ENCODE peak calls at places on chromosomes 7 and 10, in four cellular contexts. M is endothelial cell, R is fibroblast of lung, N is astrocyte of the spinal cord. W is an unnamed sample.

GRCh38 chr7:4175346-4175973 is 506.6 kb upstream of the FOXK1 start:
- DNase-seq in M (no peak), R (no peak), N (no peak), W (no peak)

GRCh38 chr7:1560620-1561031 is 4.6 kb upstream of the TMEM184A start:
- DNase-seq in M (no peak), R (no peak), N (no peak), W (no peak)

GRCh38 chr7:76066716-76067503 is 19.0 kb downstream of the MDH2 start:
- DNase-seq in M (no peak), R (no peak), N (no peak), W (no peak)

GRCh38 chr7:37713613-37714012 is 30.0 kb downstream of the GPR141 start:
- DNase-seq in M (no peak), R (no peak), N (no peak), W (no peak)

GRCh38 chr10:1467450-1467849 is 269.9 kb downstream of the ADARB2 start:
- DNase-seq in M (no peak), R (no peak), N (no peak), W (no peak)

GRCh38 chr7:6248581-6248980 is 23.8 kb downstream of the CYTH3 start:
- DNase-seq in M (no peak), R (peak), N (no peak), W (no peak)

GRCh38 chr10:30902621-30903396 is 128.9 kb downstream of the ZNF438 start:
- DNase-seq in M (no peak), R (no peak), N (no peak), W (no peak)

GRCh38 chr10:9427208-9427607 is 1372.7 kb downstream of the GATA3 start:
- DNase-seq in M (no peak), R (no peak), N (no peak), W (no peak)

GRCh38 chr7:78649976-78650375 is 803.5 kb downstream of the MAGI2 start:
- DNase-seq in M (no peak), R (no peak), N (no peak), W (no peak)

GRCh38 chr10:79046991-79047874 is 21.5 kb upstream of the ZMIZ1 start:
- DNase-seq in M (no peak), R (no peak), N (no peak), W (no peak)

GRCh38 chr7:99748846-99749579 is 14.0 kb upstream of the CYP3A7 start:
- DNase-seq in M (no peak), R (no peak), N (no peak), W (no peak)

GRCh38 chr10:47176903-47177860 is 122.8 kb upstream of the GDF10 start:
- DNase-seq in M (no peak), R (peak), N (no peak), W (no peak)

GRCh38 chr10:70271996-70272924 is 11.5 kb downstream of the NPFFR1 start:
- DNase-seq in M (no peak), R (no peak), N (no peak), W (no peak)

GRCh38 chr7:90726623-90727022 is 130.5 kb downstream of the CDK14 start:
- DNase-seq in M (no peak), R (peak), N (peak), W (no peak)

GRCh38 chr7:78279035-78279434 is 480.5 kb downstream of the PHTF2 start:
- DNase-seq in M (no peak), R (peak), N (peak), W (no peak)

GRCh38 chr10:101042667-101043355 is 11.8 kb downstream of the SFXN3 start:
- DNase-seq in M (peak), R (peak), N (peak), W (peak)

GRCh38 chr7:116707289-116707688 is 35.3 kb downstream of the MET start:
- DNase-seq in M (no peak), R (no peak), N (no peak), W (no peak)

GRCh38 chr10:119090968-119091367 is 10.4 kb upstream of the EIF3A start:
- DNase-seq in M (no peak), R (peak), N (peak), W (no peak)

GRCh38 chr10:77532068-77532467 is 105.5 kb downstream of the KCNMA1 start:
- DNase-seq in M (no peak), R (peak), N (peak), W (no peak)

GRCh38 chr10:114697061-114697598 is 39.1 kb upstream of the ABLIM1 start:
- DNase-seq in M (no peak), R (peak), N (peak), W (no peak)

GRCh38 chr10:22673785-22674184 is 40.6 kb downstream of the PIP4K2A start:
- DNase-seq in M (no peak), R (no peak), N (no peak), W (no peak)

GRCh38 chr10:114481055-114481454 is 76.8 kb upstream of the AFAP1L2 start:
- DNase-seq in M (no peak), R (no peak), N (no peak), W (no peak)

GRCh38 chr10:118658762-118659161 is 63.3 kb upstream of the PRLHR start:
- DNase-seq in M (no peak), R (no peak), N (no peak), W (no peak)

GRCh38 chr7:65471587-65471986 is 97.9 kb downstream of the ZNF92 start:
- DNase-seq in M (no peak), R (no peak), N (no peak), W (no peak)

GRCh38 chr7:148395292-148395691 is 195.3 kb upstream of the C7orf33 start:
- DNase-seq in M (no peak), R (no peak), N (peak), W (no peak)

DNA sequence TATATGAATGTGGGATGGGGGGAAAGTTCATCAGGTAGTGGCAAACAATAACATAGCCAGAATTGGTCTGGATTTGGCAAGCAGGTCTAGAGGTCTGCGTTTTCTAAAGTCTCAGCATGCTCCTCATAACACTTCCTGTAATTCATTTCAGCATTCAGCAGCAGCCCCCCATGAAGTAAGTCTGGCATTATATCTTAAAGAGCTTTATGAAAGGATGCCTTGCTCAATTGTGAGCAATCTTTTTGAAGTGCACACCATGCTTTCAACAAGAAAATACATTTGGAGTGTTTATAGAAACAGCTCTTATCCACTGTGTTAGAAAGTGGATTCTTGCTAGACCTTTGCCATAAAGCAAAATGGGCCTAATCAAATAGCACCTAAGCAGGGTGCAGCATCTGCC is 378.0 kb upstream of the AKR1E2 start:
- DNase-seq in M (no peak), R (no peak), N (peak), W (no peak)
- TF ChIP-seq CTCF in M (no peak), R (no peak), N (no peak), W (no peak)

DNA sequence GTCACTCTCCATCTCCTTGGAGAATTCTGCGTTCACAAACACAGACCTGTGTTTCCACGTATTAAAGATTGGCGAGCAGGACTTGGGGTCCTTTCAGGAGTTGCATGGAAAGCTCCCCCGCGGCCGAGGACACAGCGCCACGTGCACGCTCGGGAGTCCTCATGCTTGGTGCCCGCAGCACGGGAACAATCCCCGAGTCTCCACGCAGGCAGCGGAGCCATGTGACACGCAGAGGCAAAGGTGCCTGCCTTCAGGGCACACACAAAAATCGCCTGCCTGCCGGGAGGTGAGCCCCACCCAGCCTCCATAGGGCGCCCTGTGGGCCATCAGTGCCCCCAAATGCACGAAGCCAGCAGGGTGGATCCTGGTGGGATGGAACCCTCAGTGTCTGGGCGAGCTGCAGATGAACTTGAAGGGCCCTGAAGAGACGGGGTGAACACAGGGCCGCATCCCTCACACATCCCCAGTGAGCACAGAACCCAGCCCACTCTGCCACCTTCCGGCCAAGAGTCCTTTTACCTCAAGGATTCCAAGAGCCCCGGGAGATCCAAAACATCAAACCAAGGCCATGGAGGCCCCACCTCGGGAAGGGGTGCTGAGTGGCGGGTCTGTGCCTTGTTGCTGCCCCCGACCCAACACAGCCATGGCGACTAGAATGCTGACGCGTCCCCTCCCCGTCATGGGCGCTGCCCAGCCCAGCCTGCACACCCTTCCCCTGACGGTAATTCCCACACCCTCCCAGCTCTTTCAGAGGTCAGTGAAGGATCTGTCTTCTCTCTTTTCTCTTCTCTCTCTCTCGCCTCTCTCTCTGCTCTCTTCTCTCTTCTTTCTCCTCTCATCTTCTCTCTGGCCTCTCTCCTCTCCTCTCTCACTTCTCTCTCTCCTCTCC is 55.9 kb downstream of the CFAP46 start:
- DNase-seq in M (no peak), R (no peak), N (no peak), W (no peak)
- TF ChIP-seq CTCF in M (no peak), R (no peak), N (no peak), W (no peak)

GRCh38 chr10:124152781-124153600 is 59.6 kb upstream of the CHST15 start:
- DNase-seq in M (peak), R (peak), N (peak), W (peak)
- TF ChIP-seq CTCF in M (no peak), R (no peak), N (no peak), W (no peak)

GRCh38 chr10:63896992-63897391 is 375.8 kb downstream of the REEP3 start:
- DNase-seq in M (no peak), R (no peak), N (no peak), W (no peak)

GRCh38 chr10:63901916-63902315 is 380.7 kb downstream of the REEP3 start:
- DNase-seq in M (no peak), R (peak), N (no peak), W (no peak)

GRCh38 chr10:63901228-63901627 is 380.0 kb downstream of the REEP3 start:
- DNase-seq in M (no peak), R (no peak), N (no peak), W (no peak)
- TF ChIP-seq CTCF in M (peak), R (peak), N (peak), W (peak)

DNA sequence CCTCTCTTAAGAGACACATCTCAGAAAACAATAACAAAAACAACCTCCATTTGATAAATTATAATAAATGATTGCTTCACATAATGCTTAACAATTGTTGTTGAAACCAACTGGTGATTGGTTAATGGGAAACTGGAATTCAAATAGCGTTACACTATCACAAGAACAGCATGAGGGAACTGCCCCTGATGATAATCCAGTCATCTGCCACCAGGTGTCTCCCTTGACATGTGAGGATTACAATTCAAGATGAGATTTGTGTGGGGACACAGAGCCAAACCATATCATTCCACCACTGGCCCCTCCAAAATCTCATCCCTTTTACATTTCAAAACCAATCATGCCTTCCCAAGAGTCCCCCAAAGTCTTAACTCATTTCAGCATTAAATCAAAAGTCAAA is 375.9 kb downstream of the BMPER start:
- DNase-seq in M (no peak), R (no peak), N (no peak), W (no peak)
- TF ChIP-seq CTCF in M (no peak), R (no peak), N (peak), W (no peak)

DNA sequence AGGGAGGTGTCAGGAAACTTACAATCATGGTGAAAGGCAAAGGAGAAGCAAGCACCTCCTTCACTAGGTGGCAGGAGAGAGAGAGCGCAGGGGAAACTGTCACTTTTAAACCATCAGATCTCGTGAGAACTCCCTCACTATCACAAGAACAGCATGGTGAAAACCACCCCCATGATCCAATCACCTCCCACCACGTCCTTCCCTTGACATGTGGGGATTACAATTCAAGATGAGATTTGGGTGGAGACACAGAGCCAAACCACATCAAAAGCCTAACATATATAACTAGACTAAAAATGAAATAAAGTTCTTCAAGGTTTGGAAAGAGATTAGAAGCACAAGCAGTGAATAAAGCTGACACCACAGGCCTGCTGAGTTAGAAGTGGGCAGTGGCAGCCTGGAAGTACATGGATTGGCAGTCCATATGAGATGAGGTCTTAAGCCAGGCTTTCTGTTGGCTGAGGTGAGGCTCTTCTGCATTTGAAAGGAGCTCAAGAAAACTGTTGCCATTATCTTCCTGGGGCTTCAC is 96.4 kb upstream of the MDFIC start:
- DNase-seq in M (no peak), R (no peak), N (no peak), W (no peak)
- TF ChIP-seq CTCF in M (no peak), R (no peak), N (no peak), W (no peak)

DNA sequence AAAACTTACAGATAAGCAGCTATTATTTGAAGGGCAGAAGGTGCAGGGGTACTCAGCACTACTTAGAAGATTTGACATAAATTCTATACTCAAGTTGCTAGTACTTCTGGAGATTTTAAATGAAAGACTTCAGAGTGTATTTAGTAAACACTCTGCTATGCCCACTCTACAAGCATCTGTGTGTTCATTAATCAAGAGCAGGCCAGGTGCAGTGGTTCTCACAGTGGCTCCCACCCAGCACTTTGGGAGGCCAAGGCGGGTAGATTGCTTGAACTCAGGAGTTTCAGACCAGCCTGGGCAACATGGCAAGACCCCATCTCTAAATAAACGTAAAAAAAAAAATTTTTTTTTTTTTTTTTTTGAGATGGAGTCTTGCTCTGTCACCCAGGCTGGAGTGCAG is 38.9 kb upstream of the TOMM7 start:
- DNase-seq in M (no peak), R (no peak), N (no peak), W (no peak)
- TF ChIP-seq CTCF in M (no peak), R (no peak), N (no peak), W (no peak)

W was measured in neural crest cell.